ENCODE peak calls at places on chromosomes 1 and 21, in five cellular contexts. One of them, this sample, is unnamed.
A peak's percentile ranks its signal among the peaks of the same experiment; 100 is the strongest.

GRCh38 chr1:168672278-168672677 is 56.7 kb downstream of the DPT start:
- DNase-seq in right lobe of liver: no peak
- DNase-seq in foreskin keratinocyte: no peak
- DNase-seq in Panc1: no peak
- DNase-seq in body of pancreas: no peak
- DNase-seq in this sample: no peak

GRCh38 chr1:243903023-243903422 is 53.0 kb upstream of the AKT3 start:
- DNase-seq in right lobe of liver: no peak
- DNase-seq in foreskin keratinocyte: no peak
- DNase-seq in Panc1: no peak
- DNase-seq in body of pancreas: no peak
- DNase-seq in this sample: no peak

GRCh38 chr1:229430761-229431269 is 3.1 kb downstream of the ACTA1 start:
- DNase-seq in Panc1: no peak
- DNase-seq in body of pancreas: peak; percentile 58
- DNase-seq in right lobe of liver: peak; percentile 46
- DNase-seq in foreskin keratinocyte: no peak
- DNase-seq in this sample: no peak

GRCh38 chr21:33479679-33480480 is at the start of gene TMEM50B:
- DNase-seq in right lobe of liver: peak; percentile 98
- DNase-seq in Panc1: peak; percentile 38
- DNase-seq in body of pancreas: peak; percentile 96
- DNase-seq in foreskin keratinocyte: peak; percentile 87
- DNase-seq in this sample: peak; percentile 97

GRCh38 chr1:178688244-178688643 is 36.8 kb upstream of the RALGPS2 start:
- DNase-seq in Panc1: no peak
- DNase-seq in body of pancreas: no peak
- DNase-seq in foreskin keratinocyte: no peak
- DNase-seq in right lobe of liver: no peak
- DNase-seq in this sample: no peak

GRCh38 chr1:34761776-34762307 is 2.3 kb downstream of the GJB4 start:
- DNase-seq in foreskin keratinocyte: no peak
- DNase-seq in body of pancreas: no peak
- DNase-seq in Panc1: no peak
- DNase-seq in right lobe of liver: no peak
- DNase-seq in this sample: no peak

GRCh38 chr1:34166191-34167090 is 1.4 kb upstream of the CSMD2 start:
- DNase-seq in Panc1: no peak
- DNase-seq in body of pancreas: no peak
- DNase-seq in right lobe of liver: no peak
- DNase-seq in foreskin keratinocyte: no peak
- DNase-seq in this sample: no peak

GRCh38 chr1:234605983-234606730 is 3.8 kb downstream of the IRF2BP2 start:
- DNase-seq in foreskin keratinocyte: peak; percentile 54
- DNase-seq in Panc1: no peak
- DNase-seq in right lobe of liver: peak; percentile 54
- DNase-seq in body of pancreas: peak; percentile 62
- DNase-seq in this sample: no peak

GRCh38 chr1:220513834-220514233 is 14.1 kb upstream of the MARK1 start:
- DNase-seq in body of pancreas: no peak
- DNase-seq in foreskin keratinocyte: no peak
- DNase-seq in right lobe of liver: no peak
- DNase-seq in Panc1: no peak
- DNase-seq in this sample: no peak

GRCh38 chr1:220511183-220511582 is 16.8 kb upstream of the MARK1 start:
- DNase-seq in Panc1: no peak
- DNase-seq in right lobe of liver: no peak
- DNase-seq in foreskin keratinocyte: peak; percentile 94
- DNase-seq in body of pancreas: no peak
- DNase-seq in this sample: peak; percentile 85

GRCh38 chr1:220516014-220516721 is 11.8 kb upstream of the MARK1 start:
- DNase-seq in foreskin keratinocyte: peak; percentile 98
- DNase-seq in Panc1: no peak
- DNase-seq in right lobe of liver: no peak
- DNase-seq in body of pancreas: no peak
- DNase-seq in this sample: peak; percentile 88

GRCh38 chr1:220514256-220514655 is 13.7 kb upstream of the MARK1 start:
- DNase-seq in Panc1: no peak
- DNase-seq in right lobe of liver: no peak
- DNase-seq in foreskin keratinocyte: peak; percentile 65
- DNase-seq in body of pancreas: no peak
- DNase-seq in this sample: no peak

GRCh38 chr1:220511785-220512184 is 16.2 kb upstream of the MARK1 start:
- DNase-seq in right lobe of liver: no peak
- DNase-seq in foreskin keratinocyte: peak; percentile 62
- DNase-seq in Panc1: no peak
- DNase-seq in body of pancreas: no peak
- DNase-seq in this sample: peak; percentile 58
- TF ChIP-seq CTCF in right lobe of liver: no peak
- TF ChIP-seq CTCF in foreskin keratinocyte: peak; percentile 52
- TF ChIP-seq CTCF in Panc1: no peak
- TF ChIP-seq CTCF in body of pancreas: no peak
- TF ChIP-seq CTCF in this sample: no peak

DNA sequence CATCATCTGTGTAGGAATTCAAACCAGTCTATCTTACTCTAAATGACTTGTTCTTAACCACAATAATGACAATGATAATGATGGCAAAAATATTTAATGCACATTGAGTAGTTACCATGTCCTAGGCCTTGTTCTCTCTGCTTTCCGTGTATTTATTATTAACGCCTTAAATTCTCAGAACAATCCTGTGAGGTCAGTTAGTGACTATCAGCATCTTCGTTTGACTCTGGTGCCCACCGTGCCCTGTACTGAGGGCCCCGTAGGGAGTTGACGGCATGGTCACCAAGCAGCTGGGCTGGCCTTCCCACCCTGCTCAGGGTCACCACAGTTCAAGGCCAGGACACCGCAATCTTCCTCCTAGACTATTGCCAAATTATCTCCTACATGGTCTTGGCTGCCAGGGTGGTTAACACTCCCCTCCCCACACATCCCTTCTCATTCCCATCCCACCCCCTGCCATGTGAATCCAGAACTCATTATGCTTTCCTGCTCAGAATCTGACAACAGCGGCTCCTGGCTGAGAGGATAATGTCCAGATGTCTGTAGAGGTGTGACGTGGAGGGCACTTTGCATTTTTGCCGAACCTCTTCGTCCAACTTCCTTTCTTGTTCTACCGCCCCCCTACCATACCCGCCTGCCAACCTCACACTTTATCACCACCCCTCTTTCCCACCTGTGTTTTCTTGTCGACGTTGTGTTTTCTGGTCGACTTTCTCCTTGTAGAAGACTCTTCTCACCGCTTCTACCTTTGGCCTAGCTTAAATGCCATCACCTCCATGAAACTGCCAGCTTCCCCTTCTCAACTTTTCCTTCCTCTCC is 33.4 kb downstream of the IGFN1 start:
- DNase-seq in body of pancreas: no peak
- DNase-seq in Panc1: no peak
- DNase-seq in foreskin keratinocyte: no peak
- DNase-seq in right lobe of liver: no peak
- DNase-seq in this sample: no peak
- H3K27ac ChIP-seq in body of pancreas: no peak overlapping the region
- H3K27ac ChIP-seq in Panc1: no peak overlapping the region
- H3K27ac ChIP-seq in foreskin keratinocyte: no peak overlapping the region
- H3K27ac ChIP-seq in right lobe of liver: no peak overlapping the region
- H3K27ac ChIP-seq in this sample: no peak overlapping the region

GRCh38 chr1:197692965-197693364 is 82.3 kb downstream of the DENND1B start:
- DNase-seq in right lobe of liver: no peak
- DNase-seq in Panc1: no peak
- DNase-seq in body of pancreas: no peak
- DNase-seq in foreskin keratinocyte: peak; percentile 23
- DNase-seq in this sample: peak; percentile 27
- TF ChIP-seq CTCF in right lobe of liver: peak; percentile 32
- TF ChIP-seq CTCF in Panc1: peak; percentile 43
- TF ChIP-seq CTCF in body of pancreas: no peak
- TF ChIP-seq CTCF in foreskin keratinocyte: peak; percentile 56
- TF ChIP-seq CTCF in this sample: peak; percentile 68

GRCh38 chr1:115135681-115136080 is 46.4 kb upstream of the TSPAN2 start:
- DNase-seq in Panc1: no peak
- DNase-seq in foreskin keratinocyte: peak; percentile 75
- DNase-seq in right lobe of liver: no peak
- DNase-seq in body of pancreas: no peak
- DNase-seq in this sample: no peak
- H3K27ac ChIP-seq in Panc1: no peak overlapping the region
- H3K27ac ChIP-seq in foreskin keratinocyte: peak overlapping the region; percentile 3
- H3K27ac ChIP-seq in right lobe of liver: no peak overlapping the region
- H3K27ac ChIP-seq in body of pancreas: no peak overlapping the region
- H3K27ac ChIP-seq in this sample: no peak overlapping the region

DNA sequence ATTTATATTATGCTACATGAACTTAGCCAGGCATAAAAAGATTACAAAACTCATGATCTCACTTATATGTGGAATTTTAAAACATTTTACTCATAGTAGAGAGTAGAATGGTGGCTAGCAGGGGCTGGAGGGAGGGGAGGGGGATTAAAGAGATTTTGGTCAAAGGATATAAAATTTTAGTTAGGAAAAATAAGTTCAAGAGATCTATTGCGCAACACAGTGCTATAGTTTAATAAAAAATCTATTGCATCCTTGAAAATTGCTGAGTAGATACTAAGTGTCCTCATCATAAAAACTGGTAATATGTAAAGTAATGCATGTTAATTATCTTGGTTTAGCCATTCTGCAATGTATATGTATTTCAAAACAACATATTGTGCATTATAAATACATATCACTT is 635.6 kb upstream of the NEGR1 start:
- DNase-seq in Panc1: no peak
- DNase-seq in foreskin keratinocyte: no peak
- DNase-seq in body of pancreas: no peak
- DNase-seq in right lobe of liver: no peak
- DNase-seq in this sample: no peak
- TF ChIP-seq CTCF in Panc1: no peak
- TF ChIP-seq CTCF in foreskin keratinocyte: no peak
- TF ChIP-seq CTCF in body of pancreas: no peak
- TF ChIP-seq CTCF in right lobe of liver: no peak
- TF ChIP-seq CTCF in this sample: no peak

DNA sequence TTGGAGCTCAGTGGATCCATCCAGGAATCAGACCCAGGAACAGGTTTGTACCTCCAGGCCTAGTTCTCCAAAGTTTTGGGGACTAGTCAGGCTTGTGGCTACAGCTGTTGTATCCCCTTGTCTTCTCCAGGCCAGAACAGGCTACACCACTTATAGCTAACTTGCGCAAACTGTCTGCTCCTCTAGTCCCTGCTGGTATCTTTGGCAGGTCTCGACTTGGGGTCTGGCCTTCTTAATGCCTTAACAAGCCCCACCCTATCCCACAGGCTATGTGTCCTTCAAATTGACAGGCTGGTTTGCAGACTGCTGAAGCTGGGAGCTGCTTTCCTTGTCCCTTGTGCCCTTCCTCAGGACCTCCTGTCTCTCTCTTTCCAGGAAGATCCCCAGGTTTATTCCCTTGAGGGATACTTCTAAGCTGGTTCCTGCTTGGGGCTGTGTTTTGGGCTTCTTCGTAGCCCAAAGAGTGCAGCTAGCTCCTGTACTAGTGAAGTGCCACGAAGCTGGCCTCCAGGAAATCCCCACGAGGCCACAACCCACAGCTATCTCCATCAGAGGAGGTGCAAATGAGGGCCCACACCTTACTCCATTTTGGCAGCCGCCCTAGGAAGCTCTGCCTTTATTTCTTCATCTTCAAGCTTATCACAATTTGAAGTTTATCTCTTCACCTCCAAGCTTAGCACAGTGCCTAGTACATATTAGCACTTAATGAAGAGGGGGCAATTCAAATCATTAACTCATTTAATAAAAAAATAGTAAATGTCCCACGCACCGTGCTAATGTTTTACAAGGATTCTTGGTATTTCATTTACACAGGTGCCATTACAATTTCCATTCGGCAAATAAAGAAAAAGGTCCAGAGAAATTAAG is 683 bp upstream of the DMAP1 start:
- DNase-seq in right lobe of liver: no peak
- DNase-seq in body of pancreas: no peak
- DNase-seq in Panc1: no peak
- DNase-seq in foreskin keratinocyte: peak; percentile 40
- DNase-seq in this sample: no peak
- H3K27ac ChIP-seq in right lobe of liver: peak overlapping the region; percentile 62
- H3K27ac ChIP-seq in body of pancreas: peak overlapping the region; percentile 79
- H3K27ac ChIP-seq in Panc1: peak overlapping the region; percentile 91
- H3K27ac ChIP-seq in foreskin keratinocyte: no peak overlapping the region
- H3K27ac ChIP-seq in this sample: peak overlapping the region; percentile 74

GRCh38 chr1:3639397-3639911 is 10.4 kb downstream of the WRAP73 start:
- DNase-seq in body of pancreas: no peak
- DNase-seq in foreskin keratinocyte: no peak
- DNase-seq in Panc1: no peak
- DNase-seq in right lobe of liver: no peak
- DNase-seq in this sample: no peak

GRCh38 chr1:3641046-3641760 is 8.7 kb downstream of the WRAP73 start:
- DNase-seq in body of pancreas: no peak
- DNase-seq in Panc1: no peak
- DNase-seq in right lobe of liver: no peak
- DNase-seq in foreskin keratinocyte: no peak
- DNase-seq in this sample: no peak

GRCh38 chr1:3641816-3642215 is 8.1 kb downstream of the WRAP73 start:
- DNase-seq in right lobe of liver: no peak
- DNase-seq in foreskin keratinocyte: no peak
- DNase-seq in body of pancreas: no peak
- DNase-seq in Panc1: no peak
- DNase-seq in this sample: no peak

GRCh38 chr1:3638676-3639075 is 11.2 kb downstream of the WRAP73 start:
- DNase-seq in foreskin keratinocyte: no peak
- DNase-seq in right lobe of liver: no peak
- DNase-seq in body of pancreas: no peak
- DNase-seq in Panc1: no peak
- DNase-seq in this sample: no peak

GRCh38 chr1:3640113-3640932 is 9.6 kb downstream of the WRAP73 start:
- DNase-seq in foreskin keratinocyte: no peak
- DNase-seq in right lobe of liver: no peak
- DNase-seq in Panc1: no peak
- DNase-seq in body of pancreas: no peak
- DNase-seq in this sample: no peak
- TF ChIP-seq CTCF in foreskin keratinocyte: no peak
- TF ChIP-seq CTCF in right lobe of liver: no peak
- TF ChIP-seq CTCF in Panc1: no peak
- TF ChIP-seq CTCF in body of pancreas: no peak
- TF ChIP-seq CTCF in this sample: no peak

GRCh38 chr1:186571771-186572170 is 108.5 kb downstream of the PTGS2 start:
- DNase-seq in foreskin keratinocyte: no peak
- DNase-seq in body of pancreas: no peak
- DNase-seq in right lobe of liver: no peak
- DNase-seq in Panc1: no peak
- DNase-seq in this sample: no peak

GRCh38 chr1:186564558-186564957 is 103.6 kb upstream of the PDC start:
- DNase-seq in right lobe of liver: no peak
- DNase-seq in foreskin keratinocyte: no peak
- DNase-seq in body of pancreas: no peak
- DNase-seq in Panc1: no peak
- DNase-seq in this sample: no peak

GRCh38 chr1:186568221-186568620 is 107.3 kb upstream of the PDC start:
- DNase-seq in foreskin keratinocyte: no peak
- DNase-seq in right lobe of liver: no peak
- DNase-seq in body of pancreas: no peak
- DNase-seq in Panc1: no peak
- DNase-seq in this sample: no peak

GRCh38 chr1:186566140-186566850 is 105.4 kb upstream of the PDC start:
- DNase-seq in body of pancreas: no peak
- DNase-seq in right lobe of liver: no peak
- DNase-seq in Panc1: no peak
- DNase-seq in foreskin keratinocyte: peak; percentile 63
- DNase-seq in this sample: peak; percentile 11
- H3K27ac ChIP-seq in body of pancreas: no peak overlapping the region
- H3K27ac ChIP-seq in right lobe of liver: no peak overlapping the region
- H3K27ac ChIP-seq in Panc1: no peak overlapping the region
- H3K27ac ChIP-seq in foreskin keratinocyte: peak overlapping the region; percentile 82
- H3K27ac ChIP-seq in this sample: no peak overlapping the region

This sample was measured in RWPE1.